ENCODE peak calls at places on chromosome 6, in four cellular contexts. G, H, T and N are unnamed samples.

GRCh38 chr6:11766589-11767450 is 11.8 kb downstream of the ADTRP start:
- DNase-seq in G (peak), H (no peak), T (no peak), N (peak)

GRCh38 chr6:23027281-23027680 is 457.9 kb downstream of the HDGFL1 start:
- DNase-seq in G (no peak), H (no peak), T (no peak), N (no peak)

GRCh38 chr6:128139519-128139918 is 238.7 kb upstream of the THEMIS start:
- DNase-seq in G (peak), H (no peak), T (no peak), N (peak)

GRCh38 chr6:130494745-130495144 is 128.9 kb downstream of the TMEM200A start:
- DNase-seq in G (no peak), H (no peak), T (no peak), N (no peak)

GRCh38 chr6:44056392-44057237 is 70.6 kb downstream of the MRPL14 start:
- DNase-seq in G (no peak), H (no peak), T (no peak), N (no peak)

GRCh38 chr6:14694308-14694707 is 551.6 kb upstream of the JARID2 start:
- DNase-seq in G (no peak), H (no peak), T (no peak), N (no peak)

GRCh38 chr6:90080876-90081464 is 186.7 kb downstream of the GJA10 start:
- DNase-seq in G (no peak), H (no peak), T (no peak), N (no peak)

GRCh38 chr6:3848925-3849605 is at the start of gene FAM50B:
- DNase-seq in G (peak), H (peak), T (peak), N (no peak)

GRCh38 chr6:31829633-31830492 is 2.3 kb downstream of the HSPA1B start:
- DNase-seq in G (peak), H (no peak), T (no peak), N (no peak)

GRCh38 chr6:108002365-108003221 is 44.6 kb upstream of the SEC63 start:
- DNase-seq in G (peak), H (no peak), T (no peak), N (peak)

GRCh38 chr6:65787787-65788186 is 80.8 kb upstream of the EYS start:
- DNase-seq in G (no peak), H (no peak), T (no peak), N (no peak)

GRCh38 chr6:152206072-152206818 is 398.8 kb downstream of the ESR1 start:
- DNase-seq in G (peak), H (peak), T (peak), N (peak)

GRCh38 chr6:52157301-52157930 is 28.8 kb upstream of the IL17A start:
- DNase-seq in G (no peak), H (no peak), T (no peak), N (no peak)

GRCh38 chr6:73152998-73153757 is 72.1 kb downstream of the KHDC1L start:
- DNase-seq in G (no peak), H (no peak), T (no peak), N (no peak)

GRCh38 chr6:162409986-162410715 is 317.4 kb downstream of the PRKN start:
- DNase-seq in G (no peak), H (peak), T (no peak), N (no peak)

GRCh38 chr6:167141667-167142432 is 15.9 kb downstream of the GPR31 start:
- DNase-seq in G (peak), H (peak), T (peak), N (peak)

GRCh38 chr6:130933712-130934200 is 106.5 kb downstream of the SMLR1 start:
- DNase-seq in G (peak), H (no peak), T (no peak), N (peak)

GRCh38 chr6:11744753-11745152 is 33.9 kb downstream of the ADTRP start:
- DNase-seq in G (no peak), H (no peak), T (no peak), N (no peak)

GRCh38 chr6:112827793-112828192 is 480.7 kb downstream of the RFPL4B start:
- DNase-seq in G (no peak), H (no peak), T (no peak), N (no peak)

GRCh38 chr6:76435174-76435573 is 362.7 kb upstream of the IMPG1 start:
- DNase-seq in G (no peak), H (no peak), T (no peak), N (no peak)

GRCh38 chr6:128494440-128494839 is 26.0 kb downstream of the PTPRK start:
- DNase-seq in G (no peak), H (no peak), T (no peak), N (no peak)

GRCh38 chr6:170297577-170298330 is 6.9 kb upstream of the DLL1 start:
- DNase-seq in G (no peak), H (no peak), T (no peak), N (no peak)

GRCh38 chr6:30007132-30007764 is 53.8 kb upstream of the POLR1H start:
- DNase-seq in G (no peak), H (peak), T (no peak), N (no peak)

GRCh38 chr6:28585335-28585734 is 59.7 kb downstream of the GPX5 start:
- DNase-seq in G (no peak), H (no peak), T (peak), N (peak)

GRCh38 chr6:111399600-111399999 is 83.4 kb downstream of the REV3L start:
- DNase-seq in G (no peak), H (no peak), T (no peak), N (no peak)

GRCh38 chr6:2793491-2794151 is 28.4 kb downstream of the WRNIP1 start:
- DNase-seq in G (no peak), H (no peak), T (no peak), N (no peak)

GRCh38 chr6:147000545-147001488 is 203.4 kb upstream of the STXBP5 start:
- DNase-seq in G (no peak), H (no peak), T (peak), N (no peak)

GRCh38 chr6:105604593-105604905 is 201.7 kb upstream of the PREP start:
- DNase-seq in G (no peak), H (no peak), T (no peak), N (no peak)

GRCh38 chr6:117536317-117536716 is 53.8 kb downstream of the DCBLD1 start:
- DNase-seq in G (no peak), H (no peak), T (no peak), N (no peak)
- TF ChIP-seq HMGXB4 in G (no peak), H (no peak), T (no peak), N (no peak)

DNA sequence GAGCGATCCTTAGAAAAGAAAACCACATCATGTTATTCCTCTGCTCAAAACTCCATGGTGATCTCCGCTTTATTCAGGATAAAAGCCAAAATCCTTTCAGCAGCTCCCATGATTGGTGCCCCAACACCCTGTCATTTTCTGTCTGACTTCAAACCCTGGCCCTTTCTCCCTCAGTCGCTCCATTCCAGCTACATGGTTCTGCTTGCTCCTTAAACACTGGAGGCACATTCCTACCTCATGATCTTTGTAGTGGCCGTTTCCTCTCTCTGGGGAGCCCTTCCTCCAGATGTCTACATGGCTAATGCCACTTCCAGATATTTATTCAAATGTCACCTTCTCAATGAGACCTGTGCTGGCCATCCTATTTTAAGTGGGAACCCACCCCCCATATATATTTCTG is 100.8 kb downstream of the CAP2 start:
- DNase-seq in G (no peak), H (no peak), T (no peak), N (no peak)
- TF ChIP-seq HMGXB4 in G (no peak), H (no peak), T (no peak), N (no peak)

GRCh38 chr6:134316733-134317431 is 1.0 kb downstream of the SGK1 start:
- DNase-seq in G (no peak), H (no peak), T (no peak), N (no peak)

GRCh38 chr6:134315189-134315588 is 2.7 kb downstream of the SGK1 start:
- DNase-seq in G (no peak), H (no peak), T (peak), N (no peak)

GRCh38 chr6:134315974-134316391 is 1.9 kb downstream of the SGK1 start:
- DNase-seq in G (no peak), H (no peak), T (no peak), N (no peak)

GRCh38 chr6:134318396-134319281 is 727 bp upstream of the SGK1 start:
- DNase-seq in G (no peak), H (no peak), T (no peak), N (no peak)

DNA sequence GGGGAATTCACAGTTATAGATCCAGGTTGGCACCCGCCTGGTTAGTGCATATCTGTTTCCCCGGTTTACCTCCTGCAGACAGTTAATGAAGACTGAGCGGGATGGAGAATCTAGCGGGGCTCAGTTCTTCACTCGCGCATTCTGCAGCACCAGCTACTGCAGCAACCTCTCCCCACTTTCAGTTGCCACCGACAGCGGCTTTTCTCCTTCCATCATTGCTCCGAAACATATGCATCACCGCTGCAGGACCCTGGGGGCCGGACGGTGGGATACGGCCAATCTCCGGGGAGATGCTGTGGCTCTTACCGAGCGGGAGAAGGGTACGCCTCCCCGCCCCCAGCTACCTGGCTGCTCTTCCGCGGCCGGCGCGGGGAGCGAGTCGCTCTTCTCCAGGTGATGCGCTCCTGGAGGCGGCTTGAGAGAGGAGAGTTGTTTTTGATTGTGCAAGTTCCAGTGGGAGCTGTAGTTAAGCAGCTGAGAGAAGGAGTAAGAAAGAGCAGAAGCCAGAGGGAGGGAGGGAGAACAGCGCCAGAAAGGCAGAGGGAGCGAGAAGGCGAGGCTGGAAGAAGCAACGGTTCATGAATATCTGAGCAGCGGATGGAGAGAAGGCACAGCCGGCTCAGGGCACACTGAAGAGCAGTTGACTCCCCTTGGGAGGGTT is at the start of gene SGK1:
- DNase-seq in G (peak), H (peak), T (no peak), N (no peak)
- TF ChIP-seq HMGXB4 in G (no peak), H (no peak), T (no peak), N (no peak)

GRCh38 chr6:143642403-143642802 is 35.4 kb upstream of the PHACTR2 start:
- DNase-seq in G (no peak), H (no peak), T (no peak), N (no peak)
- TF ChIP-seq HMGXB4 in G (no peak), H (no peak), T (no peak), N (no peak)

GRCh38 chr6:34381086-34381485 is 11.4 kb downstream of the NUDT3 start:
- DNase-seq in G (no peak), H (no peak), T (no peak), N (no peak)

GRCh38 chr6:34383651-34384304 is 8.7 kb downstream of the NUDT3 start:
- DNase-seq in G (no peak), H (no peak), T (no peak), N (no peak)

GRCh38 chr6:34384305-34385153 is 7.9 kb downstream of the NUDT3 start:
- DNase-seq in G (no peak), H (no peak), T (no peak), N (no peak)

GRCh38 chr6:34385793-34386195 is 6.7 kb downstream of the NUDT3 start:
- DNase-seq in G (no peak), H (no peak), T (no peak), N (peak)

GRCh38 chr6:34383171-34383631 is 9.3 kb downstream of the NUDT3 start:
- DNase-seq in G (no peak), H (no peak), T (no peak), N (peak)
- TF ChIP-seq HMGXB4 in G (no peak), H (no peak), T (no peak), N (no peak)

GRCh38 chr6:148724428-148724827 is 22.4 kb upstream of the UST start:
- DNase-seq in G (no peak), H (no peak), T (no peak), N (no peak)

GRCh38 chr6:148720371-148720770 is 26.5 kb upstream of the UST start:
- DNase-seq in G (no peak), H (no peak), T (no peak), N (no peak)

GRCh38 chr6:148727104-148727503 is 19.7 kb upstream of the UST start:
- DNase-seq in G (no peak), H (no peak), T (no peak), N (no peak)

GRCh38 chr6:148720897-148721296 is 25.9 kb upstream of the UST start:
- DNase-seq in G (no peak), H (no peak), T (no peak), N (no peak)

GRCh38 chr6:148723484-148723883 is 23.3 kb upstream of the UST start:
- DNase-seq in G (no peak), H (no peak), T (no peak), N (no peak)
- TF ChIP-seq HMGXB4 in G (no peak), H (no peak), T (no peak), N (no peak)

DNA sequence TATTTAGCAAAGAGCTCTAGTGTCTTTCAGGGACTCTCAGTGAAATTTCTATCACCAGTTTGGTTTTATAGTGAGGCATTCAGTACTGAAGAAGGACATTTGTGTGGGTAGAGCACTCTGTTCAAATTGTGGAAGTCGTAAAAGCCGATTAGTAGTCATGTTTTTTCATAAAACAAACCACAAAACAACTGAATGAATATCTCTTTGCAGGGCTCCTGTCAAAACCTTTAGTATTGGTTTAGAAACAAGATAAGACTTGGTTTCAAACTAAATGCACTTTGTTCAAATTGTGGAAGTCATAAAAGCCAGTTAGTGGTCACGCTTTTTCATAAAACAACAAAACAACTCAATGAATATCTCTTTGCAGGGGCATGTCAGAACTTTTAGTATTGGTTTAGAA is 23.8 kb downstream of the ADGRF4 start:
- DNase-seq in G (no peak), H (no peak), T (no peak), N (no peak)
- TF ChIP-seq HMGXB4 in G (no peak), H (no peak), T (no peak), N (no peak)

GRCh38 chr6:126661646-126662045 is 321.7 kb downstream of the CENPW start:
- DNase-seq in G (peak), H (no peak), T (no peak), N (no peak)

GRCh38 chr6:126660376-126660775 is 320.5 kb downstream of the CENPW start:
- DNase-seq in G (no peak), H (no peak), T (no peak), N (no peak)

GRCh38 chr6:126667728-126668127 is 327.8 kb downstream of the CENPW start:
- DNase-seq in G (no peak), H (no peak), T (no peak), N (no peak)

GRCh38 chr6:126662966-126663365 is 323.1 kb downstream of the CENPW start:
- DNase-seq in G (no peak), H (no peak), T (no peak), N (no peak)

GRCh38 chr6:126664271-126664670 is 324.4 kb downstream of the CENPW start:
- DNase-seq in G (no peak), H (no peak), T (no peak), N (no peak)
- TF ChIP-seq HMGXB4 in G (no peak), H (no peak), T (no peak), N (no peak)

GRCh38 chr6:159501558-159501957 is 191.5 kb downstream of the SOD2 start:
- DNase-seq in G (no peak), H (no peak), T (no peak), N (no peak)
- TF ChIP-seq HMGXB4 in G (no peak), H (no peak), T (no peak), N (no peak)